ENCODE peak calls at places on chromosomes 13 and 19, in four cellular contexts. Y is HFF-Myc, B is T-helper 17 cell, T is AG09319. R is an unnamed sample.

GRCh38 chr19:17873661-17874422 is 2.1 kb downstream of the SLC5A5 start:
- DNase-seq in Y (no peak), B (peak), T (no peak), R (no peak)

GRCh38 chr19:39759457-39760184 is 19.0 kb upstream of the LEUTX start:
- DNase-seq in Y (no peak), B (no peak), T (no peak), R (no peak)

GRCh38 chr13:76868451-76868850 is 17.8 kb downstream of the KCTD12 start:
- DNase-seq in Y (no peak), B (no peak), T (no peak), R (no peak)

GRCh38 chr19:10339380-10339960 is at the start of gene ICAM3:
- DNase-seq in Y (no peak), B (peak), T (no peak), R (no peak)

GRCh38 chr13:114122591-114123211 is 9.7 kb downstream of the RASA3 start:
- DNase-seq in Y (no peak), B (no peak), T (no peak), R (no peak)

GRCh38 chr19:51450730-51451307 is 7.4 kb downstream of the SIGLEC8 start:
- DNase-seq in Y (no peak), B (no peak), T (no peak), R (no peak)

GRCh38 chr13:75365724-75366173 is 116.2 kb downstream of the TBC1D4 start:
- DNase-seq in Y (no peak), B (no peak), T (no peak), R (no peak)

GRCh38 chr19:39949026-39949747 is 14.8 kb upstream of the FCGBP start:
- DNase-seq in Y (no peak), B (no peak), T (no peak), R (no peak)